ENCODE peak calls at places on chromosomes 13 and 19, in six cellular contexts. One of them, this sample, is unnamed.

GRCh38 chr19:44879309-44880065 is 11.6 kb upstream of the TOMM40 start:
- DNase-seq in HepG2: no peak
- DNase-seq in GM12891: no peak
- DNase-seq in H1: no peak
- DNase-seq in GM12878: no peak
- DNase-seq in K562: no peak
- DNase-seq in this sample: no peak

GRCh38 chr13:99856021-99856420 is 115.5 kb downstream of the ZIC5 start:
- DNase-seq in HepG2: no peak
- DNase-seq in GM12891: no peak
- DNase-seq in H1: no peak
- DNase-seq in GM12878: no peak
- DNase-seq in K562: no peak
- DNase-seq in this sample: no peak

GRCh38 chr19:43936219-43936618 is 1.1 kb upstream of the ZNF45 start:
- DNase-seq in HepG2: no peak
- DNase-seq in GM12891: no peak
- DNase-seq in H1: no peak
- DNase-seq in GM12878: no peak
- DNase-seq in K562: peak
- DNase-seq in this sample: no peak

GRCh38 chr19:46217476-46217875 is 12.1 kb upstream of the IGFL1 start:
- DNase-seq in HepG2: no peak
- DNase-seq in GM12891: no peak
- DNase-seq in H1: no peak
- DNase-seq in GM12878: no peak
- DNase-seq in K562: no peak
- DNase-seq in this sample: no peak

GRCh38 chr19:46489445-46490272 is 6.0 kb downstream of the PNMA8B start:
- DNase-seq in HepG2: no peak
- DNase-seq in GM12891: no peak
- DNase-seq in H1: peak
- DNase-seq in GM12878: no peak
- DNase-seq in K562: peak
- DNase-seq in this sample: no peak

GRCh38 chr13:46179576-46180368 is 2.2 kb downstream of the LCP1 start:
- DNase-seq in HepG2: no peak
- DNase-seq in GM12891: no peak
- DNase-seq in H1: no peak
- DNase-seq in GM12878: no peak
- DNase-seq in K562: peak
- DNase-seq in this sample: no peak

GRCh38 chr13:46884531-46884930 is 12.3 kb downstream of the HTR2A start:
- DNase-seq in HepG2: no peak
- DNase-seq in GM12891: no peak
- DNase-seq in H1: no peak
- DNase-seq in GM12878: no peak
- DNase-seq in K562: no peak
- DNase-seq in this sample: no peak

GRCh38 chr19:1746401-1747284 is 6.7 kb upstream of the ONECUT3 start:
- DNase-seq in HepG2: no peak
- DNase-seq in GM12891: no peak
- DNase-seq in H1: peak
- DNase-seq in GM12878: no peak
- DNase-seq in K562: no peak
- DNase-seq in this sample: no peak

GRCh38 chr13:54742984-54743383 is 1714.4 kb downstream of the OLFM4 start:
- DNase-seq in HepG2: no peak
- DNase-seq in GM12891: no peak
- DNase-seq in H1: no peak
- DNase-seq in GM12878: no peak
- DNase-seq in K562: no peak
- DNase-seq in this sample: no peak

GRCh38 chr13:106173891-106174610 is 361.4 kb downstream of the EFNB2 start:
- DNase-seq in HepG2: no peak
- DNase-seq in GM12891: no peak
- DNase-seq in H1: no peak
- DNase-seq in GM12878: no peak
- DNase-seq in K562: no peak
- DNase-seq in this sample: no peak

GRCh38 chr19:7912697-7913564 is 1.7 kb upstream of the TGFBR3L start:
- DNase-seq in HepG2: no peak
- DNase-seq in GM12891: no peak
- DNase-seq in H1: no peak
- DNase-seq in GM12878: no peak
- DNase-seq in K562: no peak
- DNase-seq in this sample: no peak

GRCh38 chr13:35789335-35790166 is 313.1 kb upstream of the MAB21L1 start:
- DNase-seq in HepG2: peak
- DNase-seq in GM12891: no peak
- DNase-seq in H1: no peak
- DNase-seq in GM12878: no peak
- DNase-seq in K562: no peak
- DNase-seq in this sample: no peak

GRCh38 chr19:13859361-13859880 is 17.5 kb upstream of the NANOS3 start:
- DNase-seq in HepG2: no peak
- DNase-seq in GM12891: no peak
- DNase-seq in H1: no peak
- DNase-seq in GM12878: no peak
- DNase-seq in K562: no peak
- DNase-seq in this sample: no peak

GRCh38 chr13:40053401-40053800 is 397.9 kb downstream of the COG6 start:
- DNase-seq in HepG2: no peak
- DNase-seq in GM12891: no peak
- DNase-seq in H1: no peak
- DNase-seq in GM12878: no peak
- DNase-seq in K562: no peak
- DNase-seq in this sample: no peak
- TF ChIP-seq POLR2AphosphoS5 in HepG2: no peak
- TF ChIP-seq POLR2AphosphoS5 in GM12891: no peak
- TF ChIP-seq POLR2AphosphoS5 in H1: no peak
- TF ChIP-seq POLR2AphosphoS5 in GM12878: no peak
- TF ChIP-seq POLR2AphosphoS5 in K562: no peak
- TF ChIP-seq POLR2AphosphoS5 in this sample: no peak

DNA sequence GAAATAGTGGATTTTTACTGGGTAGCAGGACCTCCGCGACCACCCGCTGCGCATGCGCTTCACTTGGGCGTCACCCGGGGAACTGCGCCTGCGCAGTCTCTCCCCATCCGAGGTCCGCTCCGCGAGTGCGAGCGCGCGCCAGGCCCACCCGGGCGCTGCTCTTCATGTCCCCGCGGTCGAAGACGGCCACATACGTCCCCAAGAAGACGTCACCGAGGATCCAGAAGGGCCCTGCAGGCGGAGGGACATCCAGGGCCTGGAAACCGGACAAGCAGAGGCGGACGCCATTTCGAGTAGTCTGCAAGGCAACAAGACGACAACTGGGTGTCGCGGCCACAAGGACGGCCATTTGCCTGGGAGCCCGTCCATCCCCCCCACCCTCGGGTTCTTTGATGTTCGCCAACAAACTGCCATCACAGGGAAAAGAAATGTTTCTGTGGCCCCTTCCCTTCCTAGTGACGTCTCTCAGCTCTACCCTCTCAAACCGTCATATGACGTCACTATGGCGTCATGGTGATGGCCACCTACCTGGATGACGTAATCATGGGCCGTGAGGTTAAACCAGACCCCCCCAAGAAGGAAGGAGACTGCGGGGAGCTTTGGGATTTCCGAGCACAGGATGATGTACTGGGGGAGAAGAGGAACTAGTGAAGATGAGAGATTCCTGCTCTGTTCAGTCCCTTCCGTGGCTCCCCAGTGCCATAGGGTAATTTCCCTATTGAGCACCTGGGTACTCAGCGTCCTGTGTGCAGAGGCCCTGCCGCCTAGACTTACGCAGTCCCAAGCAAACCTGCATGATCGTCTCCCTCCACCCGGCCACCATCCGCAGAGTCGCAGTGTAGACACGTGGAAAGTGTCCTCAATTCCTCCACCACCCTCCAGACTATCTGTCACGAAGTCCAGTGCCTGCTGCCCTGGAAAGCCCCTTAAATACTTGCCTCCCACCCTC is 6.7 kb downstream of the NAPSA start:
- DNase-seq in HepG2: no peak
- DNase-seq in GM12891: peak
- DNase-seq in H1: no peak
- DNase-seq in GM12878: peak
- DNase-seq in K562: peak
- DNase-seq in this sample: peak
- TF ChIP-seq TAF1 in HepG2: no peak
- TF ChIP-seq TAF1 in GM12891: peak
- TF ChIP-seq TAF1 in H1: no peak
- TF ChIP-seq TAF1 in GM12878: no peak
- TF ChIP-seq TAF1 in K562: peak
- TF ChIP-seq TAF1 in this sample: peak

GRCh38 chr19:18636183-18636968 is 452 bp upstream of the KLHL26 start:
- DNase-seq in HepG2: peak
- DNase-seq in GM12891: peak
- DNase-seq in H1: peak
- DNase-seq in GM12878: peak
- DNase-seq in K562: peak
- DNase-seq in this sample: peak

GRCh38 chr19:18635831-18636182 is 1.0 kb upstream of the KLHL26 start:
- DNase-seq in HepG2: no peak
- DNase-seq in GM12891: no peak
- DNase-seq in H1: no peak
- DNase-seq in GM12878: no peak
- DNase-seq in K562: no peak
- DNase-seq in this sample: no peak

GRCh38 chr19:18637644-18638630 is 1.1 kb downstream of the KLHL26 start:
- DNase-seq in HepG2: no peak
- DNase-seq in GM12891: no peak
- DNase-seq in H1: no peak
- DNase-seq in GM12878: no peak
- DNase-seq in K562: peak
- DNase-seq in this sample: no peak

GRCh38 chr19:18634612-18635290 is 2.1 kb upstream of the KLHL26 start:
- DNase-seq in HepG2: peak
- DNase-seq in GM12891: no peak
- DNase-seq in H1: no peak
- DNase-seq in GM12878: no peak
- DNase-seq in K562: no peak
- DNase-seq in this sample: no peak

GRCh38 chr19:18636969-18637629 is at the start of gene KLHL26:
- DNase-seq in HepG2: no peak
- DNase-seq in GM12891: no peak
- DNase-seq in H1: no peak
- DNase-seq in GM12878: no peak
- DNase-seq in K562: no peak
- DNase-seq in this sample: peak
- TF ChIP-seq POLR2A in HepG2: peak
- TF ChIP-seq POLR2A in GM12891: no peak
- TF ChIP-seq POLR2A in H1: no peak
- TF ChIP-seq POLR2A in GM12878: peak
- TF ChIP-seq POLR2A in K562: peak
- TF ChIP-seq POLR2A in this sample: peak

DNA sequence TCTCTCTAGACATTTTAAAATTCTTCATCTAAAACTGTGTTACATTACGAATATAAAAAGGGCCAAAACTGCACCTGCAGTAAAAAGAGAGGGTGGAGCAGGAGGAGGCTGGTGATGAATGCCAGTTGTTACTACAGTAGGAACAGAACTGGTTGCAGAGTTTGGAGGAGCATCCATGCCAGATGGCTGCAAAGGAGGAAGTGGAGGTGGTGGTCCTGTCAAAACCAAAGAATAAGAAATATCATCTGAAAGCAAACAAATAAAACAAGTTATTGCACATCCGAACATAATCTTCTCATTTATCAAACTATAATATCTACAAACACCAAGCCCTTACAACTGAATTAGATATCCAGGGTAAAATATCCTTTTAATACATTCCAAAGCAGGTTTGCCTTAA is 40.1 kb downstream of the RBM26 start:
- DNase-seq in HepG2: no peak
- DNase-seq in GM12891: no peak
- DNase-seq in H1: no peak
- DNase-seq in GM12878: no peak
- DNase-seq in K562: no peak
- DNase-seq in this sample: no peak
- TF ChIP-seq POLR2AphosphoS5 in HepG2: no peak
- TF ChIP-seq POLR2AphosphoS5 in GM12891: no peak
- TF ChIP-seq POLR2AphosphoS5 in H1: no peak
- TF ChIP-seq POLR2AphosphoS5 in GM12878: no peak
- TF ChIP-seq POLR2AphosphoS5 in K562: no peak
- TF ChIP-seq POLR2AphosphoS5 in this sample: no peak

DNA sequence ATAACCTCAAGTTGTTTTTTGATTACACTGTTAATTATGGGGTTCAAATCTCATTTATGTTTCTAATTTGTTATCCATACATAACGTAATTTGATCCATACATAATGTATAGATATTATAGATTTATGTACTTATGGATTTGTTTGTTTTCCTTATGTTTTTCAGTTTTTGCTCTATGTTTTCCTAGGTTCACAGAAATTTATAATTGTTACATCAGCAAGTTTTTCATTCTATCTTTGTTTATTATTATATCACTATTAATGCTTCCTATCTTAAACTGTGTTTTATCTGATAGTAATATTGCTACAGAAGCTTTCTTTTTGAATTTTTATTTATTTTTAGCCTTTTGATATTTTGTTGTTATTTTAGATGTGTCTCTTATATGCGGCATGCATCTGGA is 194.3 kb upstream of the SOX21 start:
- DNase-seq in HepG2: no peak
- DNase-seq in GM12891: no peak
- DNase-seq in H1: no peak
- DNase-seq in GM12878: no peak
- DNase-seq in K562: no peak
- DNase-seq in this sample: no peak
- TF ChIP-seq TAF1 in HepG2: no peak
- TF ChIP-seq TAF1 in GM12891: no peak
- TF ChIP-seq TAF1 in H1: no peak
- TF ChIP-seq TAF1 in GM12878: no peak
- TF ChIP-seq TAF1 in K562: no peak
- TF ChIP-seq TAF1 in this sample: no peak

DNA sequence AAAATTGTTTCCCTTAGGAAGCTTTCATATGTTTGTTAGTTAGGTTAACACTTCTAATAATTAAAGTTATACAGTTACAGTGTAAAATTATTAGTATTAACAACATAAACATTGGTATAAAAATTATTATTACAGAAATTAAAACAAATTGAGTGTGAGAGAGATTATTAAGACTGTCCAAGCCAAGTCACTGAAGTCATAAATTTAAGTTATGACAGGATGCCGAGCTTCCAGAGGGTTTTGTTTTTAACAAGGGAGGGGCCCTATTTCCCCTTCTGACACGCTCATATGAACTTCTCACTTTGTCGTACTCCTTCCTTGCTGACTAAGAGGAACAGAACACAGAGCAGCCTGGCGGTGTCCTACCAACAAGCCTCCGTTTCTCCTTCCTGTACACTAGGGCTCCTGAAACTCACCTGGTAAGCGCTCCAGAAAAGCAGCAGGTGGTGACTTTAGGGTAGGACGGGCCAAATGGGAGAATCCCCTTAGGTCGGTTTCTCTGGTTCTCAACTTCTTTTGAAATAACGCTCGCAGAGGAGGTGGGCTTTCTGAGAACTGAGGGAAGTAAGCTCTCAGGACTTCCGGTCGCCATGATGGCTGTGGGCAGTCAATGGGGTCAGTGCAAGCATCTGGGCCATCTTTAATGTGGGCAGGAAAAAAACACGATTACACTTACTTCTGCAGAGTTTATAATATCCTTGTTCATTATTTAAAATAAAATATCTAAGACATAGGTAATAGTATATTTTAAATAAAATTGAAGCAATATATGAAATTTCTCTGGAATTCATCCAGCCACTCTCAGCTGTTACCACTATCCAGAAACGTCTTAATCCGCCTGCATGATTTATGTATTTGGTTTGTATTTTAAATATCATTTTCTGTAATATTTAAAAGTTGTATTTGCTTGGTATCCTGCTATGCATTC is at the start of gene CARD8:
- DNase-seq in HepG2: peak
- DNase-seq in GM12891: no peak
- DNase-seq in H1: peak
- DNase-seq in GM12878: peak
- DNase-seq in K562: peak
- DNase-seq in this sample: no peak
- TF ChIP-seq POLR2A in HepG2: peak
- TF ChIP-seq POLR2A in GM12891: peak
- TF ChIP-seq POLR2A in H1: peak
- TF ChIP-seq POLR2A in GM12878: peak
- TF ChIP-seq POLR2A in K562: peak
- TF ChIP-seq POLR2A in this sample: peak